ENCODE peak calls at places on chromosomes 11 and 22, in six cellular contexts. One of them, this sample, is unnamed.

GRCh38 chr11:133710241-133710640 is 135.1 kb downstream of the SPATA19 start:
- DNase-seq in CD8-positive, alpha-beta T cell: no peak
- DNase-seq in neural progenitor cell: no peak
- DNase-seq in esophagus squamous epithelium: no peak
- DNase-seq in adrenal gland: no peak
- DNase-seq in transverse colon: no peak
- DNase-seq in this sample: no peak

GRCh38 chr11:68206211-68206610 is 6.9 kb downstream of the KMT5B start:
- DNase-seq in adrenal gland: no peak
- DNase-seq in neural progenitor cell: peak; percentile 74
- DNase-seq in esophagus squamous epithelium: no peak
- DNase-seq in transverse colon: no peak
- DNase-seq in CD8-positive, alpha-beta T cell: no peak
- DNase-seq in this sample: no peak

GRCh38 chr11:45553401-45553936 is 112.0 kb downstream of the CHST1 start:
- DNase-seq in adrenal gland: no peak
- DNase-seq in transverse colon: no peak
- DNase-seq in neural progenitor cell: no peak
- DNase-seq in CD8-positive, alpha-beta T cell: no peak
- DNase-seq in esophagus squamous epithelium: no peak
- DNase-seq in this sample: no peak

GRCh38 chr11:34512810-34513673 is 552 bp downstream of the ELF5 start:
- DNase-seq in CD8-positive, alpha-beta T cell: peak; percentile 28
- DNase-seq in transverse colon: peak; percentile 61
- DNase-seq in adrenal gland: peak; percentile 34
- DNase-seq in esophagus squamous epithelium: no peak
- DNase-seq in neural progenitor cell: peak; percentile 84
- DNase-seq in this sample: peak; percentile 76

GRCh38 chr22:30822216-30823014 is 127.7 kb downstream of the OSBP2 start:
- DNase-seq in transverse colon: no peak
- DNase-seq in adrenal gland: no peak
- DNase-seq in neural progenitor cell: peak; percentile 51
- DNase-seq in esophagus squamous epithelium: no peak
- DNase-seq in CD8-positive, alpha-beta T cell: no peak
- DNase-seq in this sample: no peak

GRCh38 chr22:32622004-32622761 is 147.6 kb downstream of the FBXO7 start:
- DNase-seq in adrenal gland: peak; percentile 25
- DNase-seq in esophagus squamous epithelium: no peak
- DNase-seq in neural progenitor cell: peak; percentile 95
- DNase-seq in transverse colon: peak; percentile 44
- DNase-seq in CD8-positive, alpha-beta T cell: no peak
- DNase-seq in this sample: no peak

GRCh38 chr22:23110190-23110921 is 31.4 kb downstream of the RSPH14 start:
- DNase-seq in neural progenitor cell: no peak
- DNase-seq in esophagus squamous epithelium: no peak
- DNase-seq in adrenal gland: no peak
- DNase-seq in CD8-positive, alpha-beta T cell: no peak
- DNase-seq in transverse colon: no peak
- DNase-seq in this sample: no peak

GRCh38 chr11:33065445-33066178 is 26.2 kb downstream of the TCP11L1 start:
- DNase-seq in CD8-positive, alpha-beta T cell: peak; percentile 76
- DNase-seq in adrenal gland: peak; percentile 72
- DNase-seq in transverse colon: peak; percentile 76
- DNase-seq in esophagus squamous epithelium: no peak
- DNase-seq in neural progenitor cell: peak; percentile 86
- DNase-seq in this sample: peak; percentile 79

GRCh38 chr22:50320671-50321325 is 6.0 kb downstream of the DENND6B start:
- DNase-seq in neural progenitor cell: no peak
- DNase-seq in adrenal gland: no peak
- DNase-seq in transverse colon: no peak
- DNase-seq in esophagus squamous epithelium: no peak
- DNase-seq in CD8-positive, alpha-beta T cell: no peak
- DNase-seq in this sample: no peak

GRCh38 chr11:27249208-27249509 is 113.9 kb downstream of the CCDC34 start:
- DNase-seq in CD8-positive, alpha-beta T cell: no peak
- DNase-seq in transverse colon: no peak
- DNase-seq in neural progenitor cell: no peak
- DNase-seq in esophagus squamous epithelium: no peak
- DNase-seq in adrenal gland: no peak
- DNase-seq in this sample: no peak

GRCh38 chr22:30733081-30733680 is 38.5 kb downstream of the OSBP2 start:
- DNase-seq in esophagus squamous epithelium: no peak
- DNase-seq in adrenal gland: no peak
- DNase-seq in neural progenitor cell: no peak
- DNase-seq in CD8-positive, alpha-beta T cell: no peak
- DNase-seq in transverse colon: no peak
- DNase-seq in this sample: no peak

GRCh38 chr11:77127674-77127968 is 425 bp upstream of the MYO7A start:
- DNase-seq in CD8-positive, alpha-beta T cell: no peak
- DNase-seq in neural progenitor cell: peak; percentile 41
- DNase-seq in adrenal gland: no peak
- DNase-seq in esophagus squamous epithelium: no peak
- DNase-seq in transverse colon: no peak
- DNase-seq in this sample: no peak

GRCh38 chr22:45585437-45585755 is 82.7 kb downstream of the FBLN1 start:
- DNase-seq in adrenal gland: no peak
- DNase-seq in neural progenitor cell: no peak
- DNase-seq in transverse colon: no peak
- DNase-seq in esophagus squamous epithelium: no peak
- DNase-seq in CD8-positive, alpha-beta T cell: no peak
- DNase-seq in this sample: peak; percentile 48

GRCh38 chr11:107804219-107804618 is 54.4 kb downstream of the SLC35F2 start:
- DNase-seq in neural progenitor cell: no peak
- DNase-seq in adrenal gland: no peak
- DNase-seq in CD8-positive, alpha-beta T cell: no peak
- DNase-seq in transverse colon: no peak
- DNase-seq in esophagus squamous epithelium: no peak
- DNase-seq in this sample: no peak
- H3K4me1 ChIP-seq in neural progenitor cell: no peaks in the 10 kb centered on the region
- H3K4me1 ChIP-seq in adrenal gland: no peaks in the 10 kb centered on the region
- H3K4me1 ChIP-seq in CD8-positive, alpha-beta T cell: no peaks in the 10 kb centered on the region
- H3K4me1 ChIP-seq in transverse colon: peaks cover 6% of the 10 kb centered on the region
- H3K4me1 ChIP-seq in esophagus squamous epithelium: no peaks in the 10 kb centered on the region
- H3K4me1 ChIP-seq in this sample: no peaks in the 10 kb centered on the region

GRCh38 chr11:116099541-116099940 is 595.3 kb upstream of the CADM1 start:
- DNase-seq in adrenal gland: no peak
- DNase-seq in CD8-positive, alpha-beta T cell: no peak
- DNase-seq in esophagus squamous epithelium: no peak
- DNase-seq in neural progenitor cell: no peak
- DNase-seq in transverse colon: no peak
- DNase-seq in this sample: no peak
- H3K4me1 ChIP-seq in adrenal gland: no peaks in the 10 kb centered on the region
- H3K4me1 ChIP-seq in CD8-positive, alpha-beta T cell: no peaks in the 10 kb centered on the region
- H3K4me1 ChIP-seq in esophagus squamous epithelium: no peaks in the 10 kb centered on the region
- H3K4me1 ChIP-seq in neural progenitor cell: no peaks in the 10 kb centered on the region
- H3K4me1 ChIP-seq in transverse colon: no peaks in the 10 kb centered on the region
- H3K4me1 ChIP-seq in this sample: no peaks in the 10 kb centered on the region

GRCh38 chr11:61761440-61762163 is 9.2 kb downstream of the MYRF start:
- DNase-seq in esophagus squamous epithelium: no peak
- DNase-seq in neural progenitor cell: no peak
- DNase-seq in CD8-positive, alpha-beta T cell: no peak
- DNase-seq in adrenal gland: no peak
- DNase-seq in transverse colon: no peak
- DNase-seq in this sample: no peak
- H3K4me1 ChIP-seq in esophagus squamous epithelium: no peaks in the 10 kb centered on the region
- H3K4me1 ChIP-seq in neural progenitor cell: peaks cover 19% of the 10 kb centered on the region
- H3K4me1 ChIP-seq in CD8-positive, alpha-beta T cell: no peaks in the 10 kb centered on the region
- H3K4me1 ChIP-seq in adrenal gland: no peaks in the 10 kb centered on the region
- H3K4me1 ChIP-seq in transverse colon: peaks cover 8% of the 10 kb centered on the region
- H3K4me1 ChIP-seq in this sample: no peaks in the 10 kb centered on the region

GRCh38 chr22:17436382-17436951 is 67.2 kb downstream of the CECR2 start:
- DNase-seq in transverse colon: no peak
- DNase-seq in adrenal gland: no peak
- DNase-seq in CD8-positive, alpha-beta T cell: no peak
- DNase-seq in esophagus squamous epithelium: no peak
- DNase-seq in neural progenitor cell: peak; percentile 44
- DNase-seq in this sample: no peak
- H3K4me1 ChIP-seq in transverse colon: no peaks in the 10 kb centered on the region
- H3K4me1 ChIP-seq in adrenal gland: no peaks in the 10 kb centered on the region
- H3K4me1 ChIP-seq in CD8-positive, alpha-beta T cell: no peaks in the 10 kb centered on the region
- H3K4me1 ChIP-seq in esophagus squamous epithelium: peaks cover 5% of the 10 kb centered on the region
- H3K4me1 ChIP-seq in neural progenitor cell: peaks cover 87% of the 10 kb centered on the region
- H3K4me1 ChIP-seq in this sample: peaks cover 12% of the 10 kb centered on the region

DNA sequence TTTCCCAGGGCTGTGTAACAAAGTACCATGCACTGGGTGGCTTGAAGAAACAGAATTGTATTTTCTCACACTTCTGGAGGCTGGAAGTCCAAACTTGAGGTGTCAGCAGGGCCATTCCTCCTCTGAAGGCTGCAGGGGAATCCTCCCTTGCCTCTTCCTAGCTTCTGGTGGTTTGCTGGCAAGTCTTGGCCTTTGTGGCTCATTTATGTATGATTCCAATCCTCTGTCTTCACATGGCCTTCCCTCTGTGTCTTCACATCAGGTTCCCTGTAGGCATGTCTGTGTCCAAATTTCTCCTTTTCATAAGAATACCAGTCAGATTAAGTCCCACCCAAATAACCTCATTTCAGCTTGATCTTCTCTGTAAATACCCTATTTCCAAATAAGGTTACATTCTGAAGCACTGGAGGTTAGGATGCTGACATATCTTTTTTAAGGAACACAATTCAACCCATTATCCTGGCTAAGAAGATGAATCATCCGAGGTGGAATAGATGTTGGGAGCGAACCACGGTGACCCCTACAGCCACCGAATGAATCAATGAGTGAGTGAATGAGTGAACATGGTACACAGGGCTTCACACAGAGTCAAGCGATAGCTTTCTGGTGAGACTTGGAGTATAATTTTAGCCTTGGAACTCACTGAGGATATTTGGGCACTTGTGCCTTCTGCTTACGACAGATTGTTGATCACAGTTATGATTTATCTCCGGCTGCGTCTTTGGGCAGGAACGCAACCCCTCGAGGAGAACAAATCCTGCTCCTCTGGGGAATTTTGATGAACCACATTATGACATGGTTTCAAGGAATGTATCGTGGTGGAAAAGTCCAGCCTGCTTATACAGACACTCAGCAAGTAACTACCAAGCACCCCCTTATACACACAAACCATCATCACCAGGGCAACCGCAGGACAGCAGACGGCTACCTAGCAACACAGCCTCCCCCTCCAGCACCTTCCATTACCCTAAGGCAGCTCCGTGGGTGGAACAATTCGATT is 34.3 kb upstream of the MICAL2 start:
- DNase-seq in transverse colon: peak; percentile 46
- DNase-seq in adrenal gland: no peak
- DNase-seq in neural progenitor cell: no peak
- DNase-seq in esophagus squamous epithelium: no peak
- DNase-seq in CD8-positive, alpha-beta T cell: no peak
- DNase-seq in this sample: no peak
- H3K4me1 ChIP-seq in transverse colon: peaks cover 14% of the 10 kb centered on the region
- H3K4me1 ChIP-seq in adrenal gland: no peaks in the 10 kb centered on the region
- H3K4me1 ChIP-seq in neural progenitor cell: no peaks in the 10 kb centered on the region
- H3K4me1 ChIP-seq in esophagus squamous epithelium: peaks cover 10% of the 10 kb centered on the region
- H3K4me1 ChIP-seq in CD8-positive, alpha-beta T cell: no peaks in the 10 kb centered on the region
- H3K4me1 ChIP-seq in this sample: peaks cover 14% of the 10 kb centered on the region